ENCODE peak calls at places on chromosomes 11 and 22, in seven cellular contexts. One of them, this sample, is unnamed.

GRCh38 chr11:95296621-95297025 is 65.6 kb upstream of the SESN3 start:
- DNase-seq in stomach: no peak
- DNase-seq in Peyer's patch: no peak
- DNase-seq in OCI-LY7: peak
- DNase-seq in neural crest cell: no peak
- DNase-seq in lower lobe of right lung: no peak
- DNase-seq in Calu3: no peak
- DNase-seq in this sample: peak

GRCh38 chr11:11985016-11985715 is 23.3 kb downstream of the DKK3 start:
- DNase-seq in neural crest cell: no peak
- DNase-seq in OCI-LY7: no peak
- DNase-seq in stomach: peak
- DNase-seq in Calu3: no peak
- DNase-seq in lower lobe of right lung: no peak
- DNase-seq in Peyer's patch: no peak
- DNase-seq in this sample: no peak

GRCh38 chr11:80096736-80097135 is 655.9 kb upstream of the TENM4 start:
- DNase-seq in stomach: no peak
- DNase-seq in Calu3: no peak
- DNase-seq in lower lobe of right lung: no peak
- DNase-seq in OCI-LY7: no peak
- DNase-seq in Peyer's patch: no peak
- DNase-seq in neural crest cell: no peak
- DNase-seq in this sample: no peak

GRCh38 chr22:41542224-41542623 is 2.0 kb downstream of the POLR3H start:
- DNase-seq in neural crest cell: no peak
- DNase-seq in stomach: no peak
- DNase-seq in lower lobe of right lung: no peak
- DNase-seq in Peyer's patch: no peak
- DNase-seq in OCI-LY7: no peak
- DNase-seq in Calu3: no peak
- DNase-seq in this sample: no peak

GRCh38 chr22:18970180-18970947 is 34.3 kb upstream of the PRODH start:
- DNase-seq in stomach: no peak
- DNase-seq in Peyer's patch: no peak
- DNase-seq in OCI-LY7: no peak
- DNase-seq in Calu3: peak
- DNase-seq in lower lobe of right lung: no peak
- DNase-seq in neural crest cell: peak
- DNase-seq in this sample: peak

GRCh38 chr11:96237759-96238158 is 105.2 kb downstream of the MAML2 start:
- DNase-seq in Peyer's patch: no peak
- DNase-seq in lower lobe of right lung: no peak
- DNase-seq in Calu3: no peak
- DNase-seq in stomach: no peak
- DNase-seq in OCI-LY7: no peak
- DNase-seq in neural crest cell: no peak
- DNase-seq in this sample: no peak

GRCh38 chr22:37533995-37534394 is 14.8 kb upstream of the CARD10 start:
- DNase-seq in lower lobe of right lung: no peak
- DNase-seq in OCI-LY7: no peak
- DNase-seq in neural crest cell: no peak
- DNase-seq in stomach: no peak
- DNase-seq in Calu3: peak
- DNase-seq in Peyer's patch: no peak
- DNase-seq in this sample: no peak

GRCh38 chr22:30483169-30483568 is 11.4 kb upstream of the SEC14L3 start:
- DNase-seq in Calu3: no peak
- DNase-seq in neural crest cell: no peak
- DNase-seq in stomach: no peak
- DNase-seq in Peyer's patch: no peak
- DNase-seq in lower lobe of right lung: no peak
- DNase-seq in OCI-LY7: no peak
- DNase-seq in this sample: no peak

GRCh38 chr22:42284643-42285181 is 14.3 kb upstream of the TCF20 start:
- DNase-seq in OCI-LY7: no peak
- DNase-seq in neural crest cell: no peak
- DNase-seq in stomach: no peak
- DNase-seq in lower lobe of right lung: peak
- DNase-seq in Calu3: no peak
- DNase-seq in Peyer's patch: peak
- DNase-seq in this sample: no peak

GRCh38 chr11:36792870-36793541 is 195.0 kb upstream of the RAG2 start:
- DNase-seq in lower lobe of right lung: no peak
- DNase-seq in OCI-LY7: no peak
- DNase-seq in neural crest cell: no peak
- DNase-seq in stomach: no peak
- DNase-seq in Calu3: no peak
- DNase-seq in Peyer's patch: no peak
- DNase-seq in this sample: no peak

GRCh38 chr22:34878996-34879395 is 187.0 kb upstream of the ISX start:
- DNase-seq in OCI-LY7: no peak
- DNase-seq in neural crest cell: no peak
- DNase-seq in Calu3: no peak
- DNase-seq in lower lobe of right lung: no peak
- DNase-seq in Peyer's patch: no peak
- DNase-seq in stomach: no peak
- DNase-seq in this sample: no peak

GRCh38 chr22:21766933-21767462 is 31.4 kb upstream of the YPEL1 start:
- DNase-seq in lower lobe of right lung: no peak
- DNase-seq in neural crest cell: no peak
- DNase-seq in Calu3: no peak
- DNase-seq in stomach: peak
- DNase-seq in OCI-LY7: peak
- DNase-seq in Peyer's patch: no peak
- DNase-seq in this sample: peak

GRCh38 chr11:114033572-114033971 is 25.9 kb upstream of the ZBTB16 start:
- DNase-seq in Peyer's patch: no peak
- DNase-seq in Calu3: no peak
- DNase-seq in OCI-LY7: no peak
- DNase-seq in neural crest cell: no peak
- DNase-seq in stomach: no peak
- DNase-seq in lower lobe of right lung: no peak
- DNase-seq in this sample: no peak

GRCh38 chr22:41341012-41341411 is 39.7 kb downstream of the ZC3H7B start:
- DNase-seq in Calu3: no peak
- DNase-seq in Peyer's patch: no peak
- DNase-seq in OCI-LY7: no peak
- DNase-seq in neural crest cell: no peak
- DNase-seq in lower lobe of right lung: no peak
- DNase-seq in stomach: no peak
- DNase-seq in this sample: no peak

GRCh38 chr22:35540600-35541253 is at the start of gene RASD2:
- DNase-seq in stomach: no peak
- DNase-seq in OCI-LY7: peak
- DNase-seq in Calu3: peak
- DNase-seq in neural crest cell: no peak
- DNase-seq in lower lobe of right lung: no peak
- DNase-seq in Peyer's patch: peak
- DNase-seq in this sample: no peak

GRCh38 chr11:12175694-12176241 is 65.4 kb downstream of the MICAL2 start:
- DNase-seq in lower lobe of right lung: no peak
- DNase-seq in stomach: no peak
- DNase-seq in Peyer's patch: no peak
- DNase-seq in OCI-LY7: no peak
- DNase-seq in Calu3: no peak
- DNase-seq in neural crest cell: no peak
- DNase-seq in this sample: no peak

GRCh38 chr11:35305670-35306382 is 113.5 kb downstream of the SLC1A2 start:
- DNase-seq in neural crest cell: peak
- DNase-seq in stomach: peak
- DNase-seq in Calu3: peak
- DNase-seq in Peyer's patch: no peak
- DNase-seq in OCI-LY7: peak
- DNase-seq in lower lobe of right lung: no peak
- DNase-seq in this sample: peak

GRCh38 chr11:11444027-11444799 is 91.2 kb upstream of the CSNK2A3 start:
- DNase-seq in stomach: no peak
- DNase-seq in Calu3: no peak
- DNase-seq in lower lobe of right lung: no peak
- DNase-seq in OCI-LY7: no peak
- DNase-seq in Peyer's patch: no peak
- DNase-seq in neural crest cell: no peak
- DNase-seq in this sample: no peak

GRCh38 chr11:96942855-96943254 is 553.0 kb downstream of the JRKL start:
- DNase-seq in Calu3: no peak
- DNase-seq in neural crest cell: no peak
- DNase-seq in Peyer's patch: no peak
- DNase-seq in lower lobe of right lung: no peak
- DNase-seq in stomach: no peak
- DNase-seq in OCI-LY7: no peak
- DNase-seq in this sample: no peak

GRCh38 chr11:86784247-86784681 is 16.1 kb upstream of the PRSS23 start:
- DNase-seq in Peyer's patch: no peak
- DNase-seq in lower lobe of right lung: no peak
- DNase-seq in stomach: no peak
- DNase-seq in OCI-LY7: no peak
- DNase-seq in neural crest cell: no peak
- DNase-seq in Calu3: no peak
- DNase-seq in this sample: no peak

GRCh38 chr11:17476317-17477083 is at the start of gene ABCC8:
- DNase-seq in Peyer's patch: no peak
- DNase-seq in Calu3: peak
- DNase-seq in neural crest cell: peak
- DNase-seq in stomach: peak
- DNase-seq in OCI-LY7: no peak
- DNase-seq in lower lobe of right lung: no peak
- DNase-seq in this sample: peak

DNA sequence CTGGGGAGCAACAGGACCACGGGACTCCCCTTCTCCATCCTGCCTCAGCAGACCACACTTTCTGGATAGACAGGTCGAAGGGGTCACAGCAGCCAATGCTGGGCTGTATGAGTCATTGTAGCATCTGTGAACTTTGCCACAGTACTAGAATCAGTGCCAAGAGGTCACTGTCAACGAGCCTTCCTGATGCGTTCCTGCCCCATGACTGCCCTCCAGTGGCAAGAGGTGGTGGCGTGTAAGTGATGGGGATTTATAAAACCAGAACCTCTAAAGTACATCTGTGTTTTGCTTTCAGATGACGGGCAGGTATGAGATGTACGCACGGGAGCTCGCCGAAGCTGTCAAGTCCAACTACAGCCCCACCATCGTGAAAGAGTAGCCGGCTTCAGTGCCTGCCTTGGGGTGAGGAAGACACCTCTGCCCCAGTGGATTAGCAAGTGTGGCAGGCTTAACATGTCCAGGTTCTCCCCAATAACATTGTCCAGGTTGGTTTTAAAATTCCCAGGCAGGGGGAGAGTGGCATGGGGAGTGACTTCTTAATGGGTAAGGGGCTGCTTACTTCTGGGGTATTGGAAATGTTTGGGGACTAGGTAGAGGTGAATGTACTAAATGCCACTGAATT is 29.4 kb downstream of the GUCD1 start:
- DNase-seq in neural crest cell: peak
- DNase-seq in OCI-LY7: peak
- DNase-seq in stomach: peak
- DNase-seq in Calu3: peak
- DNase-seq in lower lobe of right lung: peak
- DNase-seq in Peyer's patch: peak
- DNase-seq in this sample: peak
- TF ChIP-seq CTCF in neural crest cell: peak
- TF ChIP-seq CTCF in OCI-LY7: peak
- TF ChIP-seq CTCF in stomach: peak
- TF ChIP-seq CTCF in Calu3: peak
- TF ChIP-seq CTCF in lower lobe of right lung: peak
- TF ChIP-seq CTCF in Peyer's patch: peak
- TF ChIP-seq CTCF in this sample: peak

GRCh38 chr11:40683010-40683409 is 776.4 kb downstream of the LRRC4C start:
- DNase-seq in OCI-LY7: no peak
- DNase-seq in neural crest cell: no peak
- DNase-seq in Peyer's patch: no peak
- DNase-seq in stomach: no peak
- DNase-seq in lower lobe of right lung: no peak
- DNase-seq in Calu3: no peak
- DNase-seq in this sample: no peak
- TF ChIP-seq CTCF in OCI-LY7: no peak
- TF ChIP-seq CTCF in neural crest cell: no peak
- TF ChIP-seq CTCF in Peyer's patch: no peak
- TF ChIP-seq CTCF in stomach: no peak
- TF ChIP-seq CTCF in lower lobe of right lung: no peak
- TF ChIP-seq CTCF in Calu3: no peak
- TF ChIP-seq CTCF in this sample: no peak

GRCh38 chr11:4493480-4493818 is 11.0 kb downstream of the OR52K1 start:
- DNase-seq in Calu3: no peak
- DNase-seq in neural crest cell: no peak
- DNase-seq in OCI-LY7: no peak
- DNase-seq in stomach: no peak
- DNase-seq in lower lobe of right lung: no peak
- DNase-seq in Peyer's patch: no peak
- DNase-seq in this sample: no peak
- TF ChIP-seq CTCF in Calu3: no peak
- TF ChIP-seq CTCF in neural crest cell: no peak
- TF ChIP-seq CTCF in OCI-LY7: peak
- TF ChIP-seq CTCF in stomach: no peak
- TF ChIP-seq CTCF in lower lobe of right lung: peak
- TF ChIP-seq CTCF in Peyer's patch: no peak
- TF ChIP-seq CTCF in this sample: no peak

GRCh38 chr11:122888162-122888561 is 5.6 kb downstream of the JHY start:
- DNase-seq in stomach: no peak
- DNase-seq in Peyer's patch: no peak
- DNase-seq in lower lobe of right lung: no peak
- DNase-seq in Calu3: no peak
- DNase-seq in neural crest cell: no peak
- DNase-seq in OCI-LY7: no peak
- DNase-seq in this sample: no peak

GRCh38 chr11:122879785-122880184 is 2.8 kb upstream of the JHY start:
- DNase-seq in Peyer's patch: no peak
- DNase-seq in Calu3: no peak
- DNase-seq in lower lobe of right lung: no peak
- DNase-seq in neural crest cell: no peak
- DNase-seq in stomach: no peak
- DNase-seq in OCI-LY7: no peak
- DNase-seq in this sample: no peak

GRCh38 chr11:122882189-122882808 is at the start of gene JHY:
- DNase-seq in lower lobe of right lung: no peak
- DNase-seq in stomach: no peak
- DNase-seq in Peyer's patch: no peak
- DNase-seq in OCI-LY7: no peak
- DNase-seq in Calu3: no peak
- DNase-seq in neural crest cell: no peak
- DNase-seq in this sample: no peak

GRCh38 chr11:122883682-122883981 is 1.1 kb downstream of the JHY start:
- DNase-seq in stomach: no peak
- DNase-seq in Calu3: no peak
- DNase-seq in Peyer's patch: no peak
- DNase-seq in OCI-LY7: no peak
- DNase-seq in lower lobe of right lung: no peak
- DNase-seq in neural crest cell: no peak
- DNase-seq in this sample: no peak

GRCh38 chr11:122882809-122883681 is 486 bp downstream of the JHY start:
- DNase-seq in Peyer's patch: peak
- DNase-seq in neural crest cell: peak
- DNase-seq in lower lobe of right lung: peak
- DNase-seq in OCI-LY7: no peak
- DNase-seq in stomach: peak
- DNase-seq in Calu3: peak
- DNase-seq in this sample: peak
- TF ChIP-seq CTCF in Peyer's patch: no peak
- TF ChIP-seq CTCF in neural crest cell: no peak
- TF ChIP-seq CTCF in lower lobe of right lung: no peak
- TF ChIP-seq CTCF in OCI-LY7: no peak
- TF ChIP-seq CTCF in stomach: no peak
- TF ChIP-seq CTCF in Calu3: no peak
- TF ChIP-seq CTCF in this sample: no peak

This sample was measured in GM20000.